ENCODE peak calls at places on chromosomes 4 and X, in five cellular contexts. One of them, this sample, is unnamed.

GRCh38 chr4:47838445-47838844 is 578 bp upstream of the CORIN start:
- DNase-seq in fibroblast of pulmonary artery: no peak
- DNase-seq in progenitor cell of endocrine pancreas: no peak
- DNase-seq in astrocyte: no peak
- DNase-seq in foreskin fibroblast: peak
- DNase-seq in this sample: no peak

GRCh38 chr4:183987529-183987946 is 82.4 kb downstream of the STOX2 start:
- DNase-seq in fibroblast of pulmonary artery: peak
- DNase-seq in progenitor cell of endocrine pancreas: peak
- DNase-seq in astrocyte: peak
- DNase-seq in foreskin fibroblast: peak
- DNase-seq in this sample: no peak

GRCh38 chr4:113476800-113477199 is 284.7 kb downstream of the CAMK2D start:
- DNase-seq in progenitor cell of endocrine pancreas: no peak
- DNase-seq in astrocyte: no peak
- DNase-seq in fibroblast of pulmonary artery: no peak
- DNase-seq in foreskin fibroblast: peak
- DNase-seq in this sample: no peak

GRCh38 chr4:3405176-3405575 is 36.6 kb upstream of the HGFAC start:
- DNase-seq in astrocyte: no peak
- DNase-seq in progenitor cell of endocrine pancreas: no peak
- DNase-seq in foreskin fibroblast: peak
- DNase-seq in fibroblast of pulmonary artery: no peak
- DNase-seq in this sample: no peak

GRCh38 chr4:113961322-113961698 is 18.1 kb downstream of the ARSJ start:
- DNase-seq in progenitor cell of endocrine pancreas: no peak
- DNase-seq in fibroblast of pulmonary artery: peak
- DNase-seq in foreskin fibroblast: peak
- DNase-seq in astrocyte: peak
- DNase-seq in this sample: no peak

GRCh38 chrX:76220856-76221255 is 48.0 kb downstream of the PBDC1 start:
- DNase-seq in progenitor cell of endocrine pancreas: no peak
- DNase-seq in fibroblast of pulmonary artery: no peak
- DNase-seq in foreskin fibroblast: no peak
- DNase-seq in astrocyte: no peak
- DNase-seq in this sample: no peak

GRCh38 chrX:3216581-3216980 is 129.9 kb downstream of the MXRA5 start:
- DNase-seq in astrocyte: no peak
- DNase-seq in fibroblast of pulmonary artery: no peak
- DNase-seq in foreskin fibroblast: peak
- DNase-seq in progenitor cell of endocrine pancreas: no peak
- DNase-seq in this sample: no peak

GRCh38 chrX:72050011-72050410 is 81.7 kb downstream of the RTL5 start:
- DNase-seq in fibroblast of pulmonary artery: no peak
- DNase-seq in progenitor cell of endocrine pancreas: no peak
- DNase-seq in astrocyte: no peak
- DNase-seq in foreskin fibroblast: no peak
- DNase-seq in this sample: no peak

GRCh38 chr4:165297626-165298025 is 29.8 kb upstream of the MSMO1 start:
- DNase-seq in astrocyte: no peak
- DNase-seq in foreskin fibroblast: no peak
- DNase-seq in progenitor cell of endocrine pancreas: no peak
- DNase-seq in fibroblast of pulmonary artery: no peak
- DNase-seq in this sample: no peak

GRCh38 chr4:3873446-3874415 is 107.5 kb downstream of the ADRA2C start:
- DNase-seq in fibroblast of pulmonary artery: no peak
- DNase-seq in astrocyte: no peak
- DNase-seq in foreskin fibroblast: no peak
- DNase-seq in progenitor cell of endocrine pancreas: no peak
- DNase-seq in this sample: no peak

GRCh38 chr4:78362310-78362709 is 189.3 kb upstream of the ANXA3 start:
- DNase-seq in astrocyte: no peak
- DNase-seq in fibroblast of pulmonary artery: no peak
- DNase-seq in progenitor cell of endocrine pancreas: no peak
- DNase-seq in foreskin fibroblast: no peak
- DNase-seq in this sample: no peak

GRCh38 chr4:176438401-176438800 is 118.6 kb downstream of the SPCS3 start:
- DNase-seq in progenitor cell of endocrine pancreas: no peak
- DNase-seq in fibroblast of pulmonary artery: no peak
- DNase-seq in foreskin fibroblast: peak
- DNase-seq in astrocyte: no peak
- DNase-seq in this sample: no peak

GRCh38 chrX:97685753-97686152 is 802.0 kb downstream of the RPA4 start:
- DNase-seq in fibroblast of pulmonary artery: peak
- DNase-seq in progenitor cell of endocrine pancreas: no peak
- DNase-seq in astrocyte: peak
- DNase-seq in foreskin fibroblast: peak
- DNase-seq in this sample: no peak

GRCh38 chr4:38917481-38918025 is 49.9 kb downstream of the FAM114A1 start:
- DNase-seq in astrocyte: no peak
- DNase-seq in foreskin fibroblast: no peak
- DNase-seq in fibroblast of pulmonary artery: no peak
- DNase-seq in progenitor cell of endocrine pancreas: no peak
- DNase-seq in this sample: no peak

GRCh38 chr4:145076473-145076855 is 21.5 kb downstream of the ANAPC10 start:
- DNase-seq in astrocyte: peak
- DNase-seq in fibroblast of pulmonary artery: no peak
- DNase-seq in foreskin fibroblast: no peak
- DNase-seq in progenitor cell of endocrine pancreas: no peak
- DNase-seq in this sample: no peak

GRCh38 chr4:82525287-82525898 is 36.4 kb downstream of the TMEM150C start:
- DNase-seq in fibroblast of pulmonary artery: no peak
- DNase-seq in foreskin fibroblast: no peak
- DNase-seq in progenitor cell of endocrine pancreas: no peak
- DNase-seq in astrocyte: no peak
- DNase-seq in this sample: no peak

GRCh38 chr4:70842761-70843435 is 3.2 kb upstream of the GRSF1 start:
- DNase-seq in progenitor cell of endocrine pancreas: no peak
- DNase-seq in foreskin fibroblast: no peak
- DNase-seq in astrocyte: no peak
- DNase-seq in fibroblast of pulmonary artery: no peak
- DNase-seq in this sample: no peak

GRCh38 chrX:124346064-124346876 is at the start of gene SH2D1A:
- DNase-seq in progenitor cell of endocrine pancreas: no peak
- DNase-seq in astrocyte: no peak
- DNase-seq in fibroblast of pulmonary artery: no peak
- DNase-seq in foreskin fibroblast: no peak
- DNase-seq in this sample: no peak

GRCh38 chr4:36523182-36523581 is 241.8 kb downstream of the DTHD1 start:
- DNase-seq in foreskin fibroblast: no peak
- DNase-seq in progenitor cell of endocrine pancreas: no peak
- DNase-seq in fibroblast of pulmonary artery: no peak
- DNase-seq in astrocyte: no peak
- DNase-seq in this sample: no peak

GRCh38 chr4:41611881-41612871 is 74.2 kb downstream of the LIMCH1 start:
- DNase-seq in astrocyte: peak
- DNase-seq in foreskin fibroblast: peak
- DNase-seq in fibroblast of pulmonary artery: peak
- DNase-seq in progenitor cell of endocrine pancreas: no peak
- DNase-seq in this sample: peak

GRCh38 chrX:155313766-155314165 is 20.6 kb downstream of the CLIC2 start:
- DNase-seq in astrocyte: no peak
- DNase-seq in progenitor cell of endocrine pancreas: no peak
- DNase-seq in fibroblast of pulmonary artery: no peak
- DNase-seq in foreskin fibroblast: no peak
- DNase-seq in this sample: no peak

GRCh38 chr4:89837385-89837995 is 529 bp upstream of the SNCA start:
- DNase-seq in fibroblast of pulmonary artery: peak
- DNase-seq in progenitor cell of endocrine pancreas: peak
- DNase-seq in astrocyte: peak
- DNase-seq in foreskin fibroblast: peak
- DNase-seq in this sample: no peak

GRCh38 chr4:54274786-54275503 is 45.9 kb downstream of the PDGFRA start:
- DNase-seq in foreskin fibroblast: peak
- DNase-seq in fibroblast of pulmonary artery: no peak
- DNase-seq in progenitor cell of endocrine pancreas: no peak
- DNase-seq in astrocyte: no peak
- DNase-seq in this sample: no peak

GRCh38 chrX:151680805-151681204 is 14.5 kb upstream of the PRRG3 start:
- DNase-seq in fibroblast of pulmonary artery: peak
- DNase-seq in progenitor cell of endocrine pancreas: peak
- DNase-seq in astrocyte: no peak
- DNase-seq in foreskin fibroblast: peak
- DNase-seq in this sample: no peak

GRCh38 chr4:168309781-168310180 is 8.8 kb downstream of the DDX60 start:
- DNase-seq in progenitor cell of endocrine pancreas: no peak
- DNase-seq in foreskin fibroblast: no peak
- DNase-seq in astrocyte: no peak
- DNase-seq in fibroblast of pulmonary artery: peak
- DNase-seq in this sample: no peak

GRCh38 chrX:63719633-63720032 is 65.4 kb downstream of the ARHGEF9 start:
- DNase-seq in astrocyte: no peak
- DNase-seq in progenitor cell of endocrine pancreas: no peak
- DNase-seq in fibroblast of pulmonary artery: no peak
- DNase-seq in foreskin fibroblast: no peak
- DNase-seq in this sample: no peak

GRCh38 chrX:27575565-27575964 is 14.6 kb upstream of the DCAF8L2 start:
- DNase-seq in foreskin fibroblast: no peak
- DNase-seq in progenitor cell of endocrine pancreas: no peak
- DNase-seq in fibroblast of pulmonary artery: peak
- DNase-seq in astrocyte: peak
- DNase-seq in this sample: no peak

GRCh38 chr4:39698424-39699009 is 581 bp downstream of the UBE2K start:
- DNase-seq in progenitor cell of endocrine pancreas: peak
- DNase-seq in foreskin fibroblast: peak
- DNase-seq in fibroblast of pulmonary artery: no peak
- DNase-seq in astrocyte: peak
- DNase-seq in this sample: peak

GRCh38 chr4:164440196-164440595 is 313.7 kb upstream of the SMIM31 start:
- DNase-seq in progenitor cell of endocrine pancreas: no peak
- DNase-seq in fibroblast of pulmonary artery: peak
- DNase-seq in astrocyte: peak
- DNase-seq in foreskin fibroblast: no peak
- DNase-seq in this sample: no peak

GRCh38 chrX:100647095-100647494 is 3.1 kb downstream of the SRPX2 start:
- DNase-seq in progenitor cell of endocrine pancreas: no peak
- DNase-seq in foreskin fibroblast: peak
- DNase-seq in astrocyte: peak
- DNase-seq in fibroblast of pulmonary artery: peak
- DNase-seq in this sample: no peak

GRCh38 chr4:66404149-66404548 is 733.9 kb upstream of the EPHA5 start:
- DNase-seq in fibroblast of pulmonary artery: peak
- DNase-seq in foreskin fibroblast: no peak
- DNase-seq in astrocyte: peak
- DNase-seq in progenitor cell of endocrine pancreas: no peak
- DNase-seq in this sample: no peak

GRCh38 chr4:176902710-176903323 is 110.1 kb upstream of the VEGFC start:
- DNase-seq in foreskin fibroblast: peak
- DNase-seq in astrocyte: peak
- DNase-seq in progenitor cell of endocrine pancreas: no peak
- DNase-seq in fibroblast of pulmonary artery: peak
- DNase-seq in this sample: no peak

GRCh38 chrX:95728446-95728845 is 956.2 kb upstream of the DIAPH2 start:
- DNase-seq in progenitor cell of endocrine pancreas: no peak
- DNase-seq in fibroblast of pulmonary artery: no peak
- DNase-seq in astrocyte: no peak
- DNase-seq in foreskin fibroblast: no peak
- DNase-seq in this sample: no peak

GRCh38 chrX:3393581-3394111 is 47.2 kb upstream of the MXRA5 start:
- DNase-seq in progenitor cell of endocrine pancreas: no peak
- DNase-seq in fibroblast of pulmonary artery: peak
- DNase-seq in astrocyte: peak
- DNase-seq in foreskin fibroblast: no peak
- DNase-seq in this sample: peak